ENCODE peak calls at places on chromosomes 4 and X, in four cellular contexts. L, X, J and R are unnamed samples. For H3K4me1, the result is how much of the 10 kb centered on the place peaks cover.

GRCh38 chr4:25030283-25031076 is at the start of gene LGI2:
- DNase-seq in L (peak), X (peak), J (no peak), R (no peak)

GRCh38 chrX:136268051-136269048 is 17.1 kb upstream of the MAP7D3 start:
- DNase-seq in L (peak), X (peak), J (peak), R (no peak)

GRCh38 chrX:34341258-34341657 is 209.1 kb upstream of the FAM47A start:
- DNase-seq in L (no peak), X (no peak), J (no peak), R (no peak)

GRCh38 chrX:21993265-21993664 is 38.9 kb upstream of the PHEX start:
- DNase-seq in L (no peak), X (no peak), J (no peak), R (no peak)

GRCh38 chr4:162644346-162644745 is 480.5 kb upstream of the FSTL5 start:
- DNase-seq in L (no peak), X (no peak), J (no peak), R (no peak)

GRCh38 chr4:41932988-41933387 is 2.2 kb upstream of the TMEM33 start:
- DNase-seq in L (no peak), X (no peak), J (no peak), R (no peak)

GRCh38 chrX:17459596-17459995 is 84.6 kb downstream of the NHS start:
- DNase-seq in L (no peak), X (no peak), J (no peak), R (no peak)

GRCh38 chr4:58286335-58286734 is 1176.2 kb upstream of the IGFBP7 start:
- DNase-seq in L (no peak), X (no peak), J (no peak), R (no peak)

DNA sequence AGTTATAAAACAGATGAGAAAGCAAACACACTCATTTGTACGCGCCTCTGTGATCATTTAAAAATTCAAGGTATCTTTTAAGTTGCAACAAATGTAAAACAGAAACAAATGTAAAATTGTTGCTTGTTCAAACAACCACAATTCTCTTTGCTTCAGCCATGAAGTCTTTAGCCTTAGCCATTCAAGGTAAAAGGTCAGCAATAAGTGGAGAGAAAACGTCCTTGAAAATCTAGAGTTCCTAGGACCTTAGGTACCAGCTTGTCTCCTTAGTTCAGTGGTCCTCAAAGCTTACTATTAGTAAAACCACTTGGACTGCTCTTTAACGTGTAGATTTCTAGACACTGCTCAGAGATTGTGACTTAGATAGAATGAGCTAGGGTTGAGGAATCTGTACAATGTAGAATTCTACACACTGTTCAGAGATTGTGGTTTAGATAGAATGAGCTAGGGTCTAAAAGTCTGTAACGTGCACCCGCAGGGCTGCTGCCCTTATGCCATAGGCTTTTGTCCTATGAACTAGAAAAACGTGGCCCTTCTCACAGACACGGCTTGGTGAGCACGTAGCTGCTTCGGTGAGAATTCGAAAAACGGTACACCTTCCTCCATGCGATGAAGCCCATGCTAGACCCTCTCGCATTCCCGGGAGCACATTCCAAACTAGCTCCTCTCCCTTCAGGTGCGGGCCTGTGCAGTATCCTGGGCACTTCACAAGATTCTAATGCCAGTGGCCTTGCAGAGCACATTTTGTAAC is 1.7 kb downstream of the PLAC8 start:
- DNase-seq in L (no peak), X (no peak), J (peak), R (peak)
- TF ChIP-seq POLR2AphosphoS5 in L (peak), X (no peak), J (peak), R (peak)

GRCh38 chrX:112638691-112639090 is 41.0 kb downstream of the LHFPL1 start:
- DNase-seq in L (no peak), X (no peak), J (no peak), R (no peak)

GRCh38 chrX:112631892-112632291 is 47.8 kb downstream of the LHFPL1 start:
- DNase-seq in L (no peak), X (no peak), J (no peak), R (no peak)

GRCh38 chrX:112636288-112636687 is 43.5 kb downstream of the LHFPL1 start:
- DNase-seq in L (no peak), X (no peak), J (no peak), R (no peak)

GRCh38 chrX:112641449-112641848 is 38.3 kb downstream of the LHFPL1 start:
- DNase-seq in L (no peak), X (no peak), J (no peak), R (no peak)

GRCh38 chrX:112636951-112637541 is 42.7 kb downstream of the LHFPL1 start:
- DNase-seq in L (no peak), X (no peak), J (no peak), R (no peak)
- TF ChIP-seq SIN3A in L (no peak), X (no peak), J (no peak), R (no peak)

GRCh38 chr4:6782147-6782845 is at the start of gene KIAA0232:
- DNase-seq in L (peak), X (peak), J (peak), R (no peak)

GRCh38 chr4:6781561-6781960 is 966 bp upstream of the KIAA0232 start:
- DNase-seq in L (no peak), X (no peak), J (no peak), R (no peak)

GRCh38 chr4:6785572-6785925 is 3.0 kb downstream of the KIAA0232 start:
- DNase-seq in L (no peak), X (no peak), J (no peak), R (no peak)

GRCh38 chr4:6782846-6783110 is 251 bp downstream of the KIAA0232 start:
- DNase-seq in L (no peak), X (no peak), J (no peak), R (no peak)

DNA sequence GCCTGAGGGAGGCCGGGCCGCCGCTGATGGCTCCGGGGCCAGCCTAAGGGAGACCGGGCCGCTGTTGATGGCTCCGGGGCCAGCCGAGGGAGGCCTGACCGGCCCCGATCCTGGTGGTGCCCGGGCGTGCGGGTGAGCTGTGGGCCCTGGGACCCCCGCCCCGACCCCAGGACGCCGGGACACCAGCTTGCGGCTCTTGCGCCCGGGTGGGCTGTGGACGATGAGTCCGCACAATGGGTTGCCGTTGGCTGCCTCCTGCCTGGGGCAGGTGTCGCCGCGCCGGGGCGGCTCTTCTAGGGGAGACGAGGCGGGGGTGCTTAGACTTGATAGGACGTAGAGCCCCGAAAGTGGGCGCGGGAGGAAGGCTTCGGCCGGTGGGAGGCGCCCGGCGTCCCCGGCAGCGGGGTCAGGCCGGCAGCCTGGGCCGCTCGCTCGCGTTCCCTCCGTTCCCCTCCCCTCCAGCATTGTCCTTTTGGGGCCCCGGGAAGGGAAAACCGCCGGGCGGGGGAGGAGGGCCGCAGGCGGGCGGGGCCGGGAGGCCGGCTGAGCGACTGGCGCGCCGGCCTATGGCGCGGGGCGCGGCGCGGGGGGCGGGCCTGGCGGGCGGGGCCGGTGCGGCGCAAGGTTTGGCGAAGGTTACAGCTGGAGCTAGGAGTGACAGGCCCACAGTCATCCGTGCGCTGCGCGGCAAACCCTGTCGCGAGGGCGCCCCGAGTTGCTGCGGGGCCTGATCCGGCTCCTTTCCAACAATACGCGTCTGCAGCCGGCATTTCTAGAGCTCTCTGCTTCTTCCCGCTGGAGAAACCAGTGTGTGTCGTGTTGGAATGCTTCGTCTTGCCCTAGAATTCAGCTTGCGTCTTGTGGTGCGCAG is 819 bp downstream of the KIAA0232 start:
- DNase-seq in L (peak), X (peak), J (peak), R (no peak)
- H3K4me1 ChIP-seq in L (under half), X (under half), J (half or more), R (under half)

DNA sequence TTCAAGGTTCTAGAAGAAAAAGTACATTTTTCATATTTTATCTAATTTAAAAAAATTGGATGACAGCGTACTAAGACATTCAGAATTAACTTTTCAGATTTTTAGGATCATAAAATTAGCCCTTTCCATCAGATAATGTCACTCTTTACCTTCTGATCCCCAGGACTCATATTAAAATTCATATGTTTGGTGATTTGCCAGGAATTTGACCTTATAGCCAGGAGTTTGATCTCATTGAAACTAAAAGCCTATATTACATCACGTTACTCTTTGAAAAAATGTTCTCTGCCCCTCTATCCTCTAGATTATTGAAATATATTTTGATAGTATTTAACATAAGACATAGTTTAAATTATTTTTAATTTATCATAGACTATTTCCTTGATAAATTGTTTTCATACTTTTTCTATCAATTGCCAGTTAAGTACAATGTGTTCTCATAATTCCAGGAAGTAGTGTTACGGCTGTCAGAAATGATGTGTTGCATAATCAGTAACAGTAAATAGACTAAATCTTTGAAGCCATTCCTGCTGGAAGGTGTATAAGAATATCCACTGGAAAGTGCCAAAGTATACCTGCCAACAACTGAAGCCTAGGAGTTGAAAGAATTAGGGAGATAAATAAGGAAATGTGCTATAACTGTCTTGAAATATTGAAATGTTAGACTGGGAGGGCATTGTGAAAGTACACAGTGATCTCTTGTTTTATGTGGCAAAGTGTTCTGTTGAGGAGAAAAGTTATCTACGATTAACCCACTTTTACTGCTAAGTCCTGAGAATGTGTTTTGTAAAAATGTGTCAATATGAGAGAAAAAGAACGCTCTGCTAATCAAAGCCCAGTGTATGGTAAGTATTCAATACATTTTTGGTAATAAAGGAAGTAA is 32.9 kb upstream of the PDGFC start:
- DNase-seq in L (no peak), X (no peak), J (no peak), R (no peak)
- TF ChIP-seq POLR2AphosphoS5 in L (no peak), X (no peak), J (no peak), R (no peak)

DNA sequence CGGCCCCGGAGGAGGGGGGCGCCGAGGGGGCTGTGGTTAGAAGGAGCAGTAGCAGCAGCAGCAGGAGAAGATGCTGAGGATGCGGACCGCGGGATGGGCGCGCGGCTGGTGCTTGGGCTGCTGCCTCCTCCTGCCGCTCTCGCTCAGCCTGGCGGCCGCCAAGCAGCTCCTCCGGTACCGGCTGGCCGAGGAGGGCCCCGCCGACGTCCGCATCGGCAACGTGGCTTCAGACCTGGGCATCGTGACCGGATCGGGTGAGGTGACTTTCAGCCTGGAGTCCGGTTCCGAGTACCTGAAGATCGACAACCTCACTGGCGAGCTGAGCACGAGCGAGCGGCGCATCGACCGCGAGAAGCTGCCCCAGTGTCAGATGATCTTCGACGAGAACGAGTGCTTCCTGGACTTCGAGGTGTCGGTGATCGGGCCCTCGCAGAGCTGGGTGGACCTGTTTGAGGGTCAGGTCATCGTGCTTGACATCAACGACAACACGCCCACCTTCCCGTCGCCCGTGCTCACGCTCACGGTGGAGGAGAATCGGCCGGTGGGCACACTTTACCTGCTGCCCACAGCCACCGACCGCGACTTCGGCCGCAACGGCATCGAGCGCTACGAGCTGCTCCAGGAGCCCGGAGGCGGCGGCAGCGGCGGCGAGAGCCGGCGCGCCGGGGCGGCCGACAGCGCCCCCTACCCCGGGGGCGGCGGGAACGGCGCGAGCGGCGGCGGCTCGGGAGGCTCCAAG is 1.4 kb downstream of the PCDH7 start:
- DNase-seq in L (peak), X (no peak), J (no peak), R (no peak)
- TF ChIP-seq SIN3A in L (no peak), X (no peak), J (no peak), R (no peak)

DNA sequence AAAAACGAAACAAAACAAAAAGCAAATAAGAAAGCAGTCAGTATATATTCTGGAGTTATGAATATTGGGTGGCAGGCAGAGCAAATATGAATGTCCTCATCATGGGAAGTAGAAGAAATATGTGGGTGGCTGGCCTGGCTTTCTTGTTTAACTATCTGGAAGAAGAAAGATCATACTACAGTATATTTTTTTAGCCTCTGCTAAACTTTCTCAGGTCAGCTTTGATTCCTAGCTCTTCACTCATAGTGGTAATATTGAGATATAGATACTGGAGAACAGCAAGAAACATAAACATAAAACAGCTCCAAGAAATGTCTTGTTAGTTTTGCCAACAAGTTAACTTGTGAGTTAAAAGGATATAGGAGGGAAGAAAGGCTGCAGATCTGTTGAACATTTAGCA is 192.4 kb downstream of the SOWAHB start:
- DNase-seq in L (no peak), X (no peak), J (no peak), R (no peak)
- H3K4me1 ChIP-seq in L (under half), X (under half), J (under half), R (under half)

GRCh38 chr4:139015948-139016451 is 419 bp downstream of the NOCT start:
- DNase-seq in L (no peak), X (no peak), J (peak), R (no peak)

GRCh38 chr4:139011220-139011950 is 4.2 kb upstream of the NOCT start:
- DNase-seq in L (no peak), X (no peak), J (no peak), R (no peak)

GRCh38 chr4:139017861-139018260 is 2.3 kb downstream of the NOCT start:
- DNase-seq in L (no peak), X (no peak), J (no peak), R (no peak)

GRCh38 chr4:139015269-139015947 is at the start of gene NOCT:
- DNase-seq in L (peak), X (peak), J (peak), R (no peak)

GRCh38 chr4:139014391-139015268 is 951 bp upstream of the NOCT start:
- DNase-seq in L (peak), X (no peak), J (peak), R (peak)
- TF ChIP-seq POLR2AphosphoS5 in L (peak), X (no peak), J (no peak), R (peak)

GRCh38 chrX:1215123-1215823 is 2.8 kb upstream of the CRLF2 start:
- DNase-seq in L (no peak), X (no peak), J (no peak), R (no peak)
- TF ChIP-seq SIN3A in L (no peak), X (no peak), J (no peak), R (no peak)

GRCh38 chr4:56909083-56909981 is 1.6 kb downstream of the REST start:
- DNase-seq in L (peak), X (no peak), J (peak), R (no peak)
- H3K4me1 ChIP-seq in L (under half), X (under half), J (under half), R (under half)

GRCh38 chrX:153693216-153694086 is 5.7 kb downstream of the SLC6A8 start:
- DNase-seq in L (no peak), X (no peak), J (no peak), R (no peak)
- TF ChIP-seq POLR2AphosphoS5 in L (no peak), X (no peak), J (no peak), R (no peak)